ENCODE peak calls at places on chromosomes 6 and 20, in five cellular contexts. One of them, this sample, is unnamed.
A peak's percentile ranks its signal among the peaks of the same experiment; 100 is the strongest.

GRCh38 chr6:33897193-33897479 is 93.3 kb upstream of the MLN start:
- DNase-seq in kidney: peak; percentile 3
- DNase-seq in effector memory CD4-positive, alpha-beta T cell: no peak
- DNase-seq in transverse colon: no peak
- DNase-seq in OCI-LY7: no peak
- DNase-seq in this sample: no peak

GRCh38 chr6:76592561-76592960 is 520.1 kb upstream of the IMPG1 start:
- DNase-seq in kidney: no peak
- DNase-seq in effector memory CD4-positive, alpha-beta T cell: no peak
- DNase-seq in transverse colon: no peak
- DNase-seq in OCI-LY7: no peak
- DNase-seq in this sample: no peak

GRCh38 chr6:108627692-108628565 is 67.2 kb downstream of the FOXO3 start:
- DNase-seq in kidney: no peak
- DNase-seq in effector memory CD4-positive, alpha-beta T cell: no peak
- DNase-seq in transverse colon: no peak
- DNase-seq in OCI-LY7: no peak
- DNase-seq in this sample: no peak

GRCh38 chr20:33167859-33168258 is at the start of gene BPIFA2:
- DNase-seq in kidney: no peak
- DNase-seq in effector memory CD4-positive, alpha-beta T cell: no peak
- DNase-seq in transverse colon: no peak
- DNase-seq in OCI-LY7: no peak
- DNase-seq in this sample: no peak

GRCh38 chr6:38283734-38284362 is 355.9 kb downstream of the BTBD9 start:
- DNase-seq in kidney: no peak
- DNase-seq in effector memory CD4-positive, alpha-beta T cell: no peak
- DNase-seq in transverse colon: no peak
- DNase-seq in OCI-LY7: no peak
- DNase-seq in this sample: no peak

GRCh38 chr6:6491761-6492160 is 96.8 kb upstream of the LY86 start:
- DNase-seq in kidney: no peak
- DNase-seq in effector memory CD4-positive, alpha-beta T cell: no peak
- DNase-seq in transverse colon: no peak
- DNase-seq in OCI-LY7: no peak
- DNase-seq in this sample: no peak

GRCh38 chr6:142400495-142400894 is 98.7 kb downstream of the ADGRG6 start:
- DNase-seq in kidney: no peak
- DNase-seq in effector memory CD4-positive, alpha-beta T cell: no peak
- DNase-seq in transverse colon: no peak
- DNase-seq in OCI-LY7: no peak
- DNase-seq in this sample: no peak

GRCh38 chr6:63844287-63844686 is 208.7 kb downstream of the PHF3 start:
- DNase-seq in kidney: no peak
- DNase-seq in effector memory CD4-positive, alpha-beta T cell: no peak
- DNase-seq in transverse colon: no peak
- DNase-seq in OCI-LY7: no peak
- DNase-seq in this sample: no peak

GRCh38 chr6:5090603-5091002 is 5.5 kb downstream of the PPP1R3G start:
- DNase-seq in kidney: no peak
- DNase-seq in effector memory CD4-positive, alpha-beta T cell: no peak
- DNase-seq in transverse colon: no peak
- DNase-seq in OCI-LY7: no peak
- DNase-seq in this sample: no peak

GRCh38 chr20:62112368-62112767 is 9.9 kb upstream of the LSM14B start:
- DNase-seq in kidney: no peak
- DNase-seq in effector memory CD4-positive, alpha-beta T cell: no peak
- DNase-seq in transverse colon: no peak
- DNase-seq in OCI-LY7: no peak
- DNase-seq in this sample: no peak

DNA sequence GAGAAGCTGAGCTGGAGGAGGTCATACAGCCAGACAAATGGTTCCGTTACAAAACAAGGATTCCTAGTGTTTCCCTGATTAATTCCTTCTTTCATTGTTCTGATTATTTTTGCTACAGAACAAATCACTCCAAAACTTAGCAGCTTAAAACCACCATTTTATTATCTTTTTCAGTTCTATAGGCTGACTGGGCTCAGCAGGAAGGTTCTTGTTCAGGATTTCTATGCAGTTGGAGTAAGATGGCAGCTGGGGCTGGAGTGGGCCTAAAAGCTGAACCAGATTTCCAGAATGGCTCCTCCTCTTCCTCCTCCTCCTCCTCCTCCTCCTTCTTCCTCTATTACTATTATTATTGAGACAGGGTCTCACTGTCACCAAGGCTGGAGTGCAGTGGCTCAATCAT is 112.2 kb upstream of the SHLD1 start:
- DNase-seq in kidney: no peak
- DNase-seq in effector memory CD4-positive, alpha-beta T cell: no peak
- DNase-seq in transverse colon: no peak
- DNase-seq in OCI-LY7: no peak
- DNase-seq in this sample: no peak
- H3K9me3 ChIP-seq in kidney: peaks cover 10% of the 10 kb centered on the region
- H3K9me3 ChIP-seq in effector memory CD4-positive, alpha-beta T cell: no peaks in the 10 kb centered on the region
- H3K9me3 ChIP-seq in transverse colon: no peaks in the 10 kb centered on the region
- H3K9me3 ChIP-seq in OCI-LY7: peaks cover 15% of the 10 kb centered on the region
- H3K9me3 ChIP-seq in this sample: no peaks in the 10 kb centered on the region

GRCh38 chr6:133595076-133595868 is 293.6 kb upstream of the TCF21 start:
- DNase-seq in kidney: no peak
- DNase-seq in effector memory CD4-positive, alpha-beta T cell: no peak
- DNase-seq in transverse colon: no peak
- DNase-seq in OCI-LY7: no peak
- DNase-seq in this sample: no peak
- H3K9me3 ChIP-seq in kidney: no peaks in the 10 kb centered on the region
- H3K9me3 ChIP-seq in effector memory CD4-positive, alpha-beta T cell: no peaks in the 10 kb centered on the region
- H3K9me3 ChIP-seq in transverse colon: no peaks in the 10 kb centered on the region
- H3K9me3 ChIP-seq in OCI-LY7: no peaks in the 10 kb centered on the region
- H3K9me3 ChIP-seq in this sample: no peaks in the 10 kb centered on the region

GRCh38 chr20:59706106-59706693 is 101.9 kb downstream of the PHACTR3 start:
- DNase-seq in kidney: no peak
- DNase-seq in effector memory CD4-positive, alpha-beta T cell: no peak
- DNase-seq in transverse colon: no peak
- DNase-seq in OCI-LY7: no peak
- DNase-seq in this sample: no peak
- H3K9me3 ChIP-seq in kidney: no peaks in the 10 kb centered on the region
- H3K9me3 ChIP-seq in effector memory CD4-positive, alpha-beta T cell: no peaks in the 10 kb centered on the region
- H3K9me3 ChIP-seq in transverse colon: no peaks in the 10 kb centered on the region
- H3K9me3 ChIP-seq in OCI-LY7: no peaks in the 10 kb centered on the region
- H3K9me3 ChIP-seq in this sample: no peaks in the 10 kb centered on the region

DNA sequence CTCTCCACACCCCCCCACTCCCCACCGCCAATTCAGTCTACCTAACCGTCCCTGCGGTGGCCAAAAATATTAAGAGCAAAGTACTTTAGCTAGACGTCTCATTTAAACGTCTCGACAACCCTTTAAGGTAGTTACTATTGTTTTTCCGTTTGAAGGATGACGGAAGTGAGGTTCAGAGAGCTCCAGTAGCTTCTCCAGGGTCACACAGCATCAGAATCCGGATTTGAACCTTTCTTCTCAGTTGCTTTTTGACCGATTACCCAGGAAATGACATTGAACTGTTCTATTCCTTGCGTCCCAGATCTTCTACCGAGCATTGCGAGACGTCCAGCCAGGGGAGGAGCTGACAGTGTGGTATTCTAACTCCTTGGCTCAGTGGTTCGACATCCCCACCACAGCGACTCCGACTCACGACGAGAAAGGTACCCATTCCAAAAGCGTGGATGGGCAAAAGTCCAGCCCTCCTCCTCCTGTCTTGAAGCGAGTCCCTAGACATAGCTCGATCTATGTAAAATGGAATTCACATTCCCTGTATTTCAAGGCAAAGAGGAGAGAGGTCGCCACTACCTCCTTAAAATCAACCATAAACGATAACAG is 2.4 kb downstream of the PRDM13 start:
- DNase-seq in kidney: no peak
- DNase-seq in effector memory CD4-positive, alpha-beta T cell: no peak
- DNase-seq in transverse colon: no peak
- DNase-seq in OCI-LY7: no peak
- DNase-seq in this sample: no peak
- H3K9me3 ChIP-seq in kidney: no peaks in the 10 kb centered on the region
- H3K9me3 ChIP-seq in effector memory CD4-positive, alpha-beta T cell: no peaks in the 10 kb centered on the region
- H3K9me3 ChIP-seq in transverse colon: no peaks in the 10 kb centered on the region
- H3K9me3 ChIP-seq in OCI-LY7: no peaks in the 10 kb centered on the region
- H3K9me3 ChIP-seq in this sample: peaks cover 20% of the 10 kb centered on the region

DNA sequence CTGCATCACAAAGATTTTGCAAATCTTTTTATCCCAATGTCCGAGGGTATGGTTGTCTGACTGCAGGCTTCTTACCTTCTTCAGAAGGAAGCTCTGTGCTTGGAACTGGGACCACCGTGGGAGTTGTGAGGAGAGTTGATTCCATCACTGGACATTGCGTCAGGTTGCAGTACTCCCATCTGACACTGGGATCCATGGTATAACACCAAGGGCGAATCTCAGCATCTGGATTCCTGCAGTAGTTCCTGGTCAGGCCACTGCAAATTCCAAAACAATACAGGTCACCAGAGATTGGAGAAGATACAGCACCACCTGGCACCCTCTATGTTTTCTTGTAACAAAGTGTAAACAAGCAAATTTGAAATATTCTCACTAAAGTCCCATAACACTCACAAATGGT is 77.7 kb downstream of the LPA start:
- DNase-seq in kidney: no peak
- DNase-seq in effector memory CD4-positive, alpha-beta T cell: no peak
- DNase-seq in transverse colon: no peak
- DNase-seq in OCI-LY7: no peak
- DNase-seq in this sample: no peak
- H3K9me3 ChIP-seq in kidney: no peaks in the 10 kb centered on the region
- H3K9me3 ChIP-seq in effector memory CD4-positive, alpha-beta T cell: no peaks in the 10 kb centered on the region
- H3K9me3 ChIP-seq in transverse colon: no peaks in the 10 kb centered on the region
- H3K9me3 ChIP-seq in OCI-LY7: no peaks in the 10 kb centered on the region
- H3K9me3 ChIP-seq in this sample: no peaks in the 10 kb centered on the region

GRCh38 chr20:39904713-39905112 is 784.3 kb downstream of the MAFB start:
- DNase-seq in kidney: no peak
- DNase-seq in effector memory CD4-positive, alpha-beta T cell: no peak
- DNase-seq in transverse colon: no peak
- DNase-seq in OCI-LY7: no peak
- DNase-seq in this sample: no peak
- H3K9me3 ChIP-seq in kidney: no peaks in the 10 kb centered on the region
- H3K9me3 ChIP-seq in effector memory CD4-positive, alpha-beta T cell: no peaks in the 10 kb centered on the region
- H3K9me3 ChIP-seq in transverse colon: no peaks in the 10 kb centered on the region
- H3K9me3 ChIP-seq in OCI-LY7: no peaks in the 10 kb centered on the region
- H3K9me3 ChIP-seq in this sample: no peaks in the 10 kb centered on the region

GRCh38 chr6:36200998-36201596 is 4.6 kb downstream of the BRPF3 start:
- DNase-seq in kidney: no peak
- DNase-seq in effector memory CD4-positive, alpha-beta T cell: no peak
- DNase-seq in transverse colon: no peak
- DNase-seq in OCI-LY7: no peak
- DNase-seq in this sample: no peak
- H3K9me3 ChIP-seq in kidney: no peaks in the 10 kb centered on the region
- H3K9me3 ChIP-seq in effector memory CD4-positive, alpha-beta T cell: no peaks in the 10 kb centered on the region
- H3K9me3 ChIP-seq in transverse colon: no peaks in the 10 kb centered on the region
- H3K9me3 ChIP-seq in OCI-LY7: no peaks in the 10 kb centered on the region
- H3K9me3 ChIP-seq in this sample: no peaks in the 10 kb centered on the region

GRCh38 chr20:29349836-29350235 is 1907.6 kb upstream of the DEFB115 start:
- DNase-seq in kidney: no peak
- DNase-seq in effector memory CD4-positive, alpha-beta T cell: no peak
- DNase-seq in transverse colon: no peak
- DNase-seq in OCI-LY7: no peak
- DNase-seq in this sample: no peak
- H3K9me3 ChIP-seq in kidney: no peaks in the 10 kb centered on the region
- H3K9me3 ChIP-seq in effector memory CD4-positive, alpha-beta T cell: no peaks in the 10 kb centered on the region
- H3K9me3 ChIP-seq in transverse colon: no peaks in the 10 kb centered on the region
- H3K9me3 ChIP-seq in OCI-LY7: no peaks in the 10 kb centered on the region
- H3K9me3 ChIP-seq in this sample: no peaks in the 10 kb centered on the region

This sample was measured in T-helper 17 cell.